ENCODE peak calls at places on chromosomes 3 and 15, in six cellular contexts. E is GM12892, U is HepG2, X is K562, W is GM12878, Z is H1. C is an unnamed sample.

GRCh38 chr3:52177701-52178042 is 20.3 kb upstream of the ALAS1 start:
- DNase-seq in E (no peak), U (peak), X (no peak), Z (no peak), W (no peak), C (no peak)

GRCh38 chr15:80788536-80788935 is 9.4 kb downstream of the CEMIP start:
- DNase-seq in X (no peak), U (no peak), W (no peak), Z (no peak), E (no peak), C (no peak)

GRCh38 chr15:92069308-92070244 is 216.1 kb downstream of the SLCO3A1 start:
- DNase-seq in Z (no peak), W (peak), E (no peak), X (no peak), U (no peak), C (no peak)

GRCh38 chr15:39135989-39136388 is 444.9 kb upstream of the THBS1 start:
- DNase-seq in E (no peak), Z (no peak), W (no peak), X (no peak), U (no peak), C (no peak)

GRCh38 chr3:171846594-171846993 is 3.4 kb downstream of the TMEM212 start:
- DNase-seq in X (no peak), Z (no peak), U (no peak), W (peak), E (no peak), C (peak)

GRCh38 chr3:153731036-153731435 is 390.2 kb upstream of the ARHGEF26 start:
- DNase-seq in X (no peak), E (no peak), W (no peak), Z (no peak), U (no peak), C (no peak)

GRCh38 chr15:37106490-37107001 is 6.2 kb upstream of the MEIS2 start:
- DNase-seq in X (peak), E (no peak), U (no peak), W (no peak), Z (no peak), C (no peak)

GRCh38 chr3:159787794-159788205 is 200.8 kb upstream of the IL12A start:
- DNase-seq in E (no peak), U (peak), Z (no peak), W (no peak), X (no peak), C (no peak)

GRCh38 chr15:84869510-84869909 is 15.0 kb upstream of the SLC28A1 start:
- DNase-seq in W (no peak), Z (no peak), E (no peak), X (no peak), U (no peak), C (no peak)

GRCh38 chr15:48385431-48385830 is 54.2 kb downstream of the DUT start:
- DNase-seq in Z (no peak), E (no peak), X (no peak), W (no peak), U (no peak), C (no peak)

GRCh38 chr3:184320099-184320445 is 5.7 kb downstream of the EIF4G1 start:
- DNase-seq in Z (no peak), U (peak), X (no peak), W (no peak), E (no peak), C (no peak)

GRCh38 chr3:128486692-128487537 is 6.1 kb downstream of the GATA2 start:
- DNase-seq in X (no peak), U (no peak), E (no peak), Z (no peak), W (no peak), C (no peak)

GRCh38 chr3:113097821-113098516 is 107.2 kb downstream of the GTPBP8 start:
- DNase-seq in E (no peak), W (no peak), U (peak), X (no peak), Z (no peak), C (no peak)

GRCh38 chr15:93201940-93202339 is 112.9 kb upstream of the RGMA start:
- DNase-seq in E (no peak), X (no peak), W (no peak), Z (no peak), U (no peak), C (no peak)

GRCh38 chr3:37704129-37704528 is 157.6 kb upstream of the CTDSPL start:
- DNase-seq in Z (no peak), X (no peak), U (no peak), E (no peak), W (no peak), C (no peak)

GRCh38 chr3:50675179-50676030 is 678 bp downstream of the DOCK3 start:
- DNase-seq in Z (no peak), E (no peak), W (no peak), U (no peak), X (peak), C (no peak)

GRCh38 chr15:56957812-56958406 is 39.5 kb downstream of the TCF12 start:
- DNase-seq in X (no peak), W (no peak), Z (no peak), E (no peak), U (peak), C (no peak)

GRCh38 chr3:29582310-29582709 is 301.4 kb downstream of the RBMS3 start:
- DNase-seq in U (no peak), E (no peak), W (no peak), X (no peak), Z (no peak), C (no peak)

GRCh38 chr3:29583861-29584260 is 303.0 kb downstream of the RBMS3 start:
- DNase-seq in Z (no peak), W (no peak), E (no peak), U (no peak), X (no peak), C (no peak)

GRCh38 chr3:29577250-29577649 is 296.4 kb downstream of the RBMS3 start:
- DNase-seq in E (no peak), W (no peak), U (no peak), X (no peak), Z (no peak), C (no peak)

GRCh38 chr3:29585368-29585767 is 304.5 kb downstream of the RBMS3 start:
- DNase-seq in X (no peak), E (no peak), Z (no peak), U (no peak), W (no peak), C (no peak)

DNA sequence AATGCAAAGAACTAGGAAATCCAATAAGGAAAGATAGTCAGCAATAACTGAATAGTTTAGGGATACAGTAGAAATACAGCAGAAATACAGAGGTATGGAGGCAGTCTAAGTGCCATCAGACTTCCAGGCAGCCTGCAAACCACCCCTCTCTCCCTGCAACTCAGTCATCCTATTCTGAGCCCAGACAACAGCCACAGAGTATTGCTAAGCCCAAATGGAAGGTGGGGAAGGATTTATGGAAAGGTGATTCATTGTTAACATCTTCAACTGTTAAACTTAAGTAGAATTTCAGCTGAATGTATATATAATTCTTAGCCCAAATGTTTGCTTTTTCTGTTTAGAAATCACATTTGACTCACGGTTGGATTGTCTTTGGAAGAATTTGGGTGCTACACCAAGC is 300.4 kb downstream of the RBMS3 start:
- DNase-seq in E (no peak), U (no peak), Z (no peak), W (no peak), X (no peak), C (no peak)
- TF ChIP-seq TAF1 in E (no peak), U (no peak), Z (no peak), W (no peak), X (no peak), C (no peak)

GRCh38 chr3:141656771-141657170 is 81.3 kb upstream of the RNF7 start:
- DNase-seq in E (no peak), W (no peak), Z (no peak), U (no peak), X (no peak), C (no peak)
- TF ChIP-seq POLR2A in E (no peak), W (no peak), Z (no peak), U (no peak), X (no peak), C (no peak)

GRCh38 chr15:61687651-61688050 is 372.6 kb downstream of the VPS13C start:
- DNase-seq in Z (no peak), U (no peak), X (no peak), W (no peak), E (no peak), C (no peak)

GRCh38 chr15:61685513-61685912 is 374.7 kb downstream of the VPS13C start:
- DNase-seq in X (no peak), U (no peak), E (no peak), Z (no peak), W (no peak), C (no peak)

GRCh38 chr15:61687124-61687523 is 373.1 kb downstream of the VPS13C start:
- DNase-seq in U (no peak), E (no peak), X (no peak), Z (no peak), W (no peak), C (no peak)

GRCh38 chr15:61684749-61685467 is 375.3 kb downstream of the VPS13C start:
- DNase-seq in W (no peak), X (no peak), E (no peak), U (no peak), Z (no peak), C (no peak)

DNA sequence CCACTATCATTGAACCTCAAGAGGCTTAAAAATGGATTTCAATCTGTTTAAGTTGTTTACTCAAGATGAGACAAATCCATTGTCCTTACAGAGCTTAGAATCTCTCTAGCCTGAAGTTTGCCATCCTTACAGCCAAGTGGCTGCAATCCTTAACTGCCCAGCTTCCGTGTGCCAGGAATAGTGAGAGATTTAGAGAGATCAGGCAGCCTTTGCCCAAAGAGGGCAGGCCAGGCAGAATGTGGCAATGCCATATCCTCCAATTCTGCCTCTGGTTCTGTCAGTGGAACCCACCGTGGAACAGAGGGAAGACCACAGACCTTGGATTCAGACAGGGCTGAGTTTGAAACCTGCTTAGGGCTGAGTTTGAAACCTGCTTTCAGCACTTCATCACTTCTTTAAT is 374.3 kb downstream of the VPS13C start:
- DNase-seq in U (no peak), X (no peak), W (no peak), E (no peak), Z (no peak), C (no peak)
- TF ChIP-seq TAF1 in U (no peak), X (no peak), W (no peak), E (no peak), Z (no peak), C (no peak)

DNA sequence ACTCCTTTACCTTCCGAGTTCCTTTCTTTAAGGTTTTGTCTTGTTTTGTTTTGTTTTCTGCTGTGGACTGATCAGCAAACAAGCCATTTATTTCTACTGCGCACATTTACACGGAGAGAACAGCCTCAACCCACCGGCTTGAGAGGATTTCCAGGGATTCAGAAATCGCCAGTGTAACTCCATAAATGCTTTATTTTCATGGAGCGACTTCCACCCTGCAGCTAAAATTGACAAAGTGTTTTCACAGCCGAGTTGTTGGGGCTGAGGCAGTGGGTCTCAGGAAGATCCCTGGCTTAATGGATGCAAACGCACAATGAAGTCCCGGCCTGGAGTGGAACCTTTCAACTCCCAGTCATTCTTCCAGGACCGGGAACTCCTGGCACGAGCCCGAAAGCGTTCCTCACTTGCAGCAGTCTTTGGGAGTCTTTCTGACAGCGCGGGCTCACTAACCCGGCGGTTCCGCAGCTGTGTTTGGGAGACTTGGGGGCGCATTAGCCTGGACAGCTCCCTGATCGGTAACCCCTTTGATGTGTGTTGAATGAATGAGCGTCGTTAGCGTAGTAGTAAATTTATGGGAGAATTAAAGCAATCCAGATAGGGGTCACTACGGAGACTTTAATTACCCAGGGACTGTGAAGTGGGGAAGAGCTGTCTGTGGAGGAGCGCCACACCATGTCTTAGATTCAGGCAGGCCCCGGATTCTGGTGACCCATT is 785 bp upstream of the MYRIP start:
- DNase-seq in Z (no peak), E (no peak), U (peak), X (no peak), W (no peak), C (no peak)
- TF ChIP-seq POLR2A in Z (no peak), E (no peak), U (no peak), X (no peak), W (no peak), C (no peak)

GRCh38 chr3:14436954-14437281 is 34.5 kb downstream of the SLC6A6 start:
- DNase-seq in Z (no peak), U (no peak), W (no peak), E (no peak), X (no peak), C (no peak)

GRCh38 chr3:14432996-14433572 is 30.7 kb downstream of the SLC6A6 start:
- DNase-seq in X (no peak), Z (no peak), E (no peak), U (no peak), W (no peak), C (no peak)

GRCh38 chr3:14434541-14435151 is 32.2 kb downstream of the SLC6A6 start:
- DNase-seq in E (no peak), W (no peak), X (no peak), Z (no peak), U (no peak), C (no peak)

GRCh38 chr3:14434105-14434504 is 31.7 kb downstream of the SLC6A6 start:
- DNase-seq in U (no peak), W (no peak), E (no peak), X (no peak), Z (no peak), C (no peak)

GRCh38 chr3:14435175-14436011 is 33.0 kb downstream of the SLC6A6 start:
- DNase-seq in U (no peak), X (no peak), E (no peak), W (no peak), Z (no peak), C (no peak)
- TF ChIP-seq TAF1 in U (no peak), X (no peak), E (no peak), W (no peak), Z (no peak), C (no peak)

GRCh38 chr15:74243431-74243830 is 7.3 kb downstream of the CCDC33 start:
- DNase-seq in E (no peak), X (no peak), W (no peak), Z (no peak), U (no peak), C (no peak)
- TF ChIP-seq POLR2A in E (no peak), X (no peak), W (no peak), Z (no peak), U (no peak), C (no peak)

C was measured in GM12891.